ENCODE peak calls at places on chromosome 13, in nine cellular contexts. One of them, this sample, is unnamed.
A peak's percentile ranks its signal among the peaks of the same experiment; 100 is the strongest.

GRCh38 chr13:74904547-74904946 is 577.4 kb downstream of the TBC1D4 start:
- DNase-seq in MCF 10A: no peak
- DNase-seq in neural crest cell: no peak
- DNase-seq in A549: no peak
- DNase-seq in lower leg skin: no peak
- DNase-seq in breast epithelium: no peak
- DNase-seq in neural progenitor cell: no peak
- DNase-seq in pancreas: no peak
- DNase-seq in heart right ventricle: no peak
- DNase-seq in this sample: no peak

GRCh38 chr13:93151277-93151676 is 75.3 kb upstream of the GPC6 start:
- DNase-seq in pancreas: no peak
- DNase-seq in MCF 10A: peak; percentile 70
- DNase-seq in neural crest cell: no peak
- DNase-seq in A549: no peak
- DNase-seq in lower leg skin: no peak
- DNase-seq in breast epithelium: no peak
- DNase-seq in neural progenitor cell: no peak
- DNase-seq in heart right ventricle: no peak
- DNase-seq in this sample: peak; percentile 82

GRCh38 chr13:106284358-106284757 is 251.1 kb downstream of the EFNB2 start:
- DNase-seq in neural progenitor cell: no peak
- DNase-seq in lower leg skin: no peak
- DNase-seq in pancreas: no peak
- DNase-seq in A549: no peak
- DNase-seq in neural crest cell: no peak
- DNase-seq in heart right ventricle: no peak
- DNase-seq in MCF 10A: peak; percentile 38
- DNase-seq in breast epithelium: no peak
- DNase-seq in this sample: no peak

GRCh38 chr13:87680298-87680697 is 9.1 kb downstream of the SLITRK5 start:
- DNase-seq in A549: no peak
- DNase-seq in neural progenitor cell: no peak
- DNase-seq in neural crest cell: no peak
- DNase-seq in pancreas: no peak
- DNase-seq in breast epithelium: no peak
- DNase-seq in heart right ventricle: no peak
- DNase-seq in MCF 10A: peak; percentile 63
- DNase-seq in lower leg skin: no peak
- DNase-seq in this sample: no peak

GRCh38 chr13:111467111-111467890 is 146.9 kb downstream of the TEX29 start:
- DNase-seq in heart right ventricle: no peak
- DNase-seq in A549: no peak
- DNase-seq in breast epithelium: no peak
- DNase-seq in pancreas: no peak
- DNase-seq in neural crest cell: no peak
- DNase-seq in lower leg skin: no peak
- DNase-seq in MCF 10A: no peak
- DNase-seq in neural progenitor cell: no peak
- DNase-seq in this sample: no peak

GRCh38 chr13:35961461-35962220 is 169.5 kb downstream of the DCLK1 start:
- DNase-seq in heart right ventricle: no peak
- DNase-seq in A549: no peak
- DNase-seq in neural crest cell: no peak
- DNase-seq in lower leg skin: no peak
- DNase-seq in MCF 10A: peak; percentile 1
- DNase-seq in neural progenitor cell: no peak
- DNase-seq in pancreas: no peak
- DNase-seq in breast epithelium: no peak
- DNase-seq in this sample: peak; percentile 21

GRCh38 chr13:37747071-37747612 is 122.4 kb downstream of the TRPC4 start:
- DNase-seq in pancreas: no peak
- DNase-seq in breast epithelium: no peak
- DNase-seq in heart right ventricle: no peak
- DNase-seq in neural crest cell: no peak
- DNase-seq in neural progenitor cell: no peak
- DNase-seq in A549: no peak
- DNase-seq in MCF 10A: peak; percentile 87
- DNase-seq in lower leg skin: no peak
- DNase-seq in this sample: peak; percentile 62

GRCh38 chr13:95714142-95714832 is 37.3 kb downstream of the DNAJC3 start:
- DNase-seq in lower leg skin: no peak
- DNase-seq in A549: peak; percentile 22
- DNase-seq in neural crest cell: no peak
- DNase-seq in heart right ventricle: no peak
- DNase-seq in pancreas: no peak
- DNase-seq in MCF 10A: peak; percentile 95
- DNase-seq in neural progenitor cell: no peak
- DNase-seq in breast epithelium: no peak
- DNase-seq in this sample: peak; percentile 93

GRCh38 chr13:82654851-82655517 is 1227.3 kb downstream of the SLITRK1 start:
- DNase-seq in neural crest cell: no peak
- DNase-seq in A549: no peak
- DNase-seq in heart right ventricle: peak; percentile 63
- DNase-seq in lower leg skin: peak; percentile 50
- DNase-seq in neural progenitor cell: no peak
- DNase-seq in pancreas: no peak
- DNase-seq in breast epithelium: peak; percentile 51
- DNase-seq in MCF 10A: peak; percentile 75
- DNase-seq in this sample: peak; percentile 73

GRCh38 chr13:110376120-110376519 is 69.0 kb downstream of the COL4A2 start:
- DNase-seq in neural progenitor cell: no peak
- DNase-seq in neural crest cell: no peak
- DNase-seq in A549: no peak
- DNase-seq in pancreas: no peak
- DNase-seq in breast epithelium: no peak
- DNase-seq in heart right ventricle: no peak
- DNase-seq in MCF 10A: no peak
- DNase-seq in lower leg skin: no peak
- DNase-seq in this sample: no peak

GRCh38 chr13:73304442-73304841 is 245.6 kb downstream of the KLF5 start:
- DNase-seq in neural crest cell: no peak
- DNase-seq in pancreas: no peak
- DNase-seq in lower leg skin: no peak
- DNase-seq in heart right ventricle: no peak
- DNase-seq in breast epithelium: no peak
- DNase-seq in MCF 10A: no peak
- DNase-seq in A549: no peak
- DNase-seq in neural progenitor cell: no peak
- DNase-seq in this sample: no peak

GRCh38 chr13:37647038-37647650 is 48.6 kb upstream of the POSTN start:
- DNase-seq in neural crest cell: no peak
- DNase-seq in heart right ventricle: no peak
- DNase-seq in neural progenitor cell: peak; percentile 75
- DNase-seq in lower leg skin: no peak
- DNase-seq in breast epithelium: no peak
- DNase-seq in A549: no peak
- DNase-seq in MCF 10A: no peak
- DNase-seq in pancreas: no peak
- DNase-seq in this sample: no peak

GRCh38 chr13:56886398-56886797 is 254.3 kb upstream of the PRR20A start:
- DNase-seq in neural progenitor cell: no peak
- DNase-seq in neural crest cell: no peak
- DNase-seq in lower leg skin: no peak
- DNase-seq in MCF 10A: no peak
- DNase-seq in A549: no peak
- DNase-seq in heart right ventricle: no peak
- DNase-seq in breast epithelium: no peak
- DNase-seq in pancreas: no peak
- DNase-seq in this sample: no peak

GRCh38 chr13:101211261-101211660 is 205.0 kb downstream of the NALCN start:
- DNase-seq in heart right ventricle: no peak
- DNase-seq in lower leg skin: no peak
- DNase-seq in neural crest cell: no peak
- DNase-seq in A549: peak; percentile 14
- DNase-seq in breast epithelium: no peak
- DNase-seq in pancreas: no peak
- DNase-seq in MCF 10A: peak; percentile 67
- DNase-seq in neural progenitor cell: no peak
- DNase-seq in this sample: peak; percentile 58

GRCh38 chr13:71464673-71465072 is 402.3 kb downstream of the DACH1 start:
- DNase-seq in lower leg skin: no peak
- DNase-seq in heart right ventricle: peak; percentile 18
- DNase-seq in pancreas: no peak
- DNase-seq in A549: no peak
- DNase-seq in neural crest cell: no peak
- DNase-seq in neural progenitor cell: no peak
- DNase-seq in MCF 10A: no peak
- DNase-seq in breast epithelium: no peak
- DNase-seq in this sample: no peak

GRCh38 chr13:79541426-79542049 is 60.6 kb downstream of the NDFIP2 start:
- DNase-seq in neural progenitor cell: peak; percentile 40
- DNase-seq in A549: peak; percentile 9
- DNase-seq in pancreas: no peak
- DNase-seq in neural crest cell: no peak
- DNase-seq in lower leg skin: no peak
- DNase-seq in MCF 10A: peak; percentile 66
- DNase-seq in heart right ventricle: no peak
- DNase-seq in breast epithelium: no peak
- DNase-seq in this sample: peak; percentile 68

GRCh38 chr13:46604226-46604968 is 51.4 kb downstream of the LRCH1 start:
- DNase-seq in lower leg skin: no peak
- DNase-seq in MCF 10A: no peak
- DNase-seq in A549: no peak
- DNase-seq in neural progenitor cell: no peak
- DNase-seq in pancreas: no peak
- DNase-seq in neural crest cell: no peak
- DNase-seq in breast epithelium: no peak
- DNase-seq in heart right ventricle: no peak
- DNase-seq in this sample: no peak

GRCh38 chr13:46605089-46605488 is 52.1 kb downstream of the LRCH1 start:
- DNase-seq in heart right ventricle: peak; percentile 63
- DNase-seq in A549: no peak
- DNase-seq in neural progenitor cell: no peak
- DNase-seq in pancreas: no peak
- DNase-seq in breast epithelium: no peak
- DNase-seq in neural crest cell: no peak
- DNase-seq in lower leg skin: no peak
- DNase-seq in MCF 10A: peak; percentile 57
- DNase-seq in this sample: no peak

GRCh38 chr13:46600943-46601311 is 48.0 kb downstream of the LRCH1 start:
- DNase-seq in neural progenitor cell: no peak
- DNase-seq in neural crest cell: no peak
- DNase-seq in MCF 10A: no peak
- DNase-seq in A549: no peak
- DNase-seq in heart right ventricle: no peak
- DNase-seq in lower leg skin: no peak
- DNase-seq in pancreas: no peak
- DNase-seq in breast epithelium: no peak
- DNase-seq in this sample: no peak

GRCh38 chr13:46602531-46602930 is 49.6 kb downstream of the LRCH1 start:
- DNase-seq in MCF 10A: no peak
- DNase-seq in A549: no peak
- DNase-seq in heart right ventricle: no peak
- DNase-seq in pancreas: no peak
- DNase-seq in breast epithelium: no peak
- DNase-seq in lower leg skin: no peak
- DNase-seq in neural progenitor cell: no peak
- DNase-seq in neural crest cell: no peak
- DNase-seq in this sample: no peak

GRCh38 chr13:46603165-46603603 is 50.2 kb downstream of the LRCH1 start:
- DNase-seq in lower leg skin: no peak
- DNase-seq in breast epithelium: no peak
- DNase-seq in neural crest cell: no peak
- DNase-seq in heart right ventricle: no peak
- DNase-seq in pancreas: no peak
- DNase-seq in MCF 10A: peak; percentile 29
- DNase-seq in A549: peak; percentile 22
- DNase-seq in neural progenitor cell: peak; percentile 30
- DNase-seq in this sample: peak; percentile 17
- TF ChIP-seq CTCF in lower leg skin: no peak
- TF ChIP-seq CTCF in breast epithelium: no peak
- TF ChIP-seq CTCF in neural crest cell: peak; percentile 45
- TF ChIP-seq CTCF in heart right ventricle: peak; percentile 54
- TF ChIP-seq CTCF in pancreas: no peak
- TF ChIP-seq CTCF in MCF 10A: no peak
- TF ChIP-seq CTCF in A549: peak; percentile 39
- TF ChIP-seq CTCF in neural progenitor cell: peak; percentile 50
- TF ChIP-seq CTCF in this sample: peak; percentile 38

DNA sequence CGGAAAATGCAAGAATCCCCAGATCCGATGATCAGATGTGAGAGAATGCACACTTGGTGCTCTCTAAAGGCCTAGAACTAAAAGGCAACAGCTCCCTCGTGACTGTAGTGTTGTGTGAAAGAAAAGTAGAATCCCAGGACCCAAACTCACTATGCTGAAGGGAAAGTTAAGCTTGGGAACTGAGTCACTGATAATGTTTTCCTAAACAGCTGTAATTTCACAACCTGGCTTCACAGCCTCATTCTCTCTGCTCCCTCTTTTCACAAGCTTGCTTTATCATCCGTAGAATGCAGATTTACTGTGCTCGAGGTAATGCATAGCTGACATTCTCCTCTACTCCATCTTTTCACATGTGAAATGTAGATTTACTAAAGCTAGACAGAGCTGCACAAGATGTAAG is 111.0 kb downstream of the TNFRSF19 start:
- DNase-seq in breast epithelium: no peak
- DNase-seq in MCF 10A: no peak
- DNase-seq in A549: no peak
- DNase-seq in lower leg skin: no peak
- DNase-seq in neural crest cell: no peak
- DNase-seq in neural progenitor cell: no peak
- DNase-seq in pancreas: no peak
- DNase-seq in heart right ventricle: no peak
- DNase-seq in this sample: peak; percentile 60
- TF ChIP-seq CTCF in breast epithelium: no peak
- TF ChIP-seq CTCF in MCF 10A: no peak
- TF ChIP-seq CTCF in A549: no peak
- TF ChIP-seq CTCF in lower leg skin: no peak
- TF ChIP-seq CTCF in neural crest cell: no peak
- TF ChIP-seq CTCF in neural progenitor cell: no peak
- TF ChIP-seq CTCF in pancreas: no peak
- TF ChIP-seq CTCF in heart right ventricle: no peak
- TF ChIP-seq CTCF in this sample: no peak

GRCh38 chr13:99261040-99261439 is 2.9 kb upstream of the GPR18 start:
- DNase-seq in A549: no peak
- DNase-seq in neural progenitor cell: no peak
- DNase-seq in pancreas: no peak
- DNase-seq in heart right ventricle: no peak
- DNase-seq in MCF 10A: no peak
- DNase-seq in lower leg skin: no peak
- DNase-seq in breast epithelium: no peak
- DNase-seq in neural crest cell: no peak
- DNase-seq in this sample: no peak
- TF ChIP-seq CTCF in A549: no peak
- TF ChIP-seq CTCF in neural progenitor cell: no peak
- TF ChIP-seq CTCF in pancreas: no peak
- TF ChIP-seq CTCF in heart right ventricle: no peak
- TF ChIP-seq CTCF in MCF 10A: no peak
- TF ChIP-seq CTCF in lower leg skin: no peak
- TF ChIP-seq CTCF in breast epithelium: no peak
- TF ChIP-seq CTCF in neural crest cell: no peak
- TF ChIP-seq CTCF in this sample: no peak

DNA sequence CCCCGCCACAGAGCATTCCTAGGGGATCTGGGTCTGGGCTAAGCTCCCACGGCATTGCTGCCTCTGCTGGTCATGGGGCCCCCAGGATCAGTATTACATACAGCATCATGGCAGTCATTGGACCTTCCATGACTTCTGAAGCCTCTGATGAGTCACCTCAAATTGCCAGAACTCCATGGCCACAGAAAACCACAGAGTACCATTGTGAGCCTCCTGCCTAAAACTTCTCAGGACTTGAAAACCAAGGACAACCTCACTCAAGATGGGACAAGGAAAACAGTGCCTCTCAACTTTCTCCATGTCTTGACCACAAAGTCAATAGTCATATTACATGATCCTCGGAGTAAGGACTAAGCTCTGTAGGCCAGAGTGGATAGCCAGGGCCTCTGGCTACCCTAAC is 306.0 kb downstream of the GPC5 start:
- DNase-seq in breast epithelium: no peak
- DNase-seq in neural crest cell: no peak
- DNase-seq in MCF 10A: no peak
- DNase-seq in neural progenitor cell: no peak
- DNase-seq in lower leg skin: no peak
- DNase-seq in A549: no peak
- DNase-seq in heart right ventricle: no peak
- DNase-seq in pancreas: no peak
- DNase-seq in this sample: no peak
- TF ChIP-seq CTCF in breast epithelium: no peak
- TF ChIP-seq CTCF in neural crest cell: no peak
- TF ChIP-seq CTCF in MCF 10A: no peak
- TF ChIP-seq CTCF in neural progenitor cell: no peak
- TF ChIP-seq CTCF in lower leg skin: no peak
- TF ChIP-seq CTCF in A549: no peak
- TF ChIP-seq CTCF in heart right ventricle: no peak
- TF ChIP-seq CTCF in pancreas: no peak
- TF ChIP-seq CTCF in this sample: no peak